ENCODE peak calls at places on chromosomes 13 and 19, in four cellular contexts. Y is ovary, S is suprapubic skin, X is A549. R is an unnamed sample.

GRCh38 chr19:46762245-46762890 is 16.1 kb upstream of the STRN4 start:
- DNase-seq in X (no peak), Y (no peak), S (no peak), R (no peak)

GRCh38 chr13:90205911-90206310 is 1141.6 kb upstream of the MIR17HG start:
- DNase-seq in S (no peak), X (no peak), Y (no peak), R (no peak)

GRCh38 chr13:71304861-71305260 is 562.1 kb downstream of the DACH1 start:
- DNase-seq in S (no peak), Y (no peak), X (no peak), R (no peak)

GRCh38 chr13:94249512-94249911 is 230.0 kb downstream of the DCT start:
- DNase-seq in Y (no peak), X (no peak), S (no peak), R (no peak)

GRCh38 chr19:2045501-2046045 is 5.5 kb downstream of the MKNK2 start:
- DNase-seq in S (peak; percentile 69), X (no peak), Y (no peak), R (no peak)

GRCh38 chr19:41327499-41328156 is 17.7 kb downstream of the CCDC97 start:
- DNase-seq in S (peak; percentile 88), X (peak; percentile 71), Y (peak; percentile 47), R (no peak)

GRCh38 chr19:1324792-1325567 is 39.3 kb downstream of the EFNA2 start:
- DNase-seq in X (peak; percentile 78), Y (peak; percentile 85), S (no peak), R (peak; percentile 39)

GRCh38 chr13:105370011-105370645 is 1165.3 kb downstream of the EFNB2 start:
- DNase-seq in X (no peak), S (no peak), Y (no peak), R (no peak)

GRCh38 chr13:36259361-36260137 is 38.1 kb downstream of the CCDC169 start:
- DNase-seq in S (no peak), X (no peak), Y (no peak), R (no peak)

GRCh38 chr13:20064128-20064527 is 96.7 kb downstream of the GJA3 start:
- DNase-seq in X (no peak), S (no peak), Y (no peak), R (no peak)

GRCh38 chr19:32675720-32676185 is at the start of gene RGS9BP:
- DNase-seq in S (peak; percentile 92), Y (peak; percentile 82), X (peak; percentile 88), R (peak; percentile 58)

GRCh38 chr13:101346942-101347728 is 69.2 kb downstream of the NALCN start:
- DNase-seq in S (no peak), Y (no peak), X (no peak), R (no peak)

GRCh38 chr13:84366484-84366883 is 484.2 kb upstream of the SLITRK1 start:
- DNase-seq in Y (no peak), X (no peak), S (no peak), R (no peak)

GRCh38 chr19:41792513-41793413 is 3.6 kb upstream of the CEACAM3 start:
- DNase-seq in Y (no peak), X (peak; percentile 81), S (no peak), R (peak; percentile 20)

GRCh38 chr13:29952245-29952644 is 101.8 kb upstream of the UBL3 start:
- DNase-seq in S (no peak), Y (no peak), X (no peak), R (no peak)

GRCh38 chr19:50921391-50922315 is 10.5 kb upstream of the KLK4 start:
- DNase-seq in Y (no peak), X (peak; percentile 31), S (no peak), R (peak; percentile 31)

GRCh38 chr13:96935971-96936370 is 58.3 kb downstream of the OXGR1 start:
- DNase-seq in X (no peak), Y (no peak), S (no peak), R (no peak)

GRCh38 chr13:98476538-98476966 is 100.4 kb downstream of the STK24 start:
- DNase-seq in S (no peak), X (no peak), Y (no peak), R (no peak)
- TF ChIP-seq POLR2A in S (no peak), X (no peak), Y (no peak), R (no peak)

GRCh38 chr13:40995997-40996396 is 23.1 kb downstream of the ELF1 start:
- DNase-seq in X (no peak), Y (no peak), S (no peak), R (no peak)

GRCh38 chr13:40993987-40994386 is 25.1 kb downstream of the ELF1 start:
- DNase-seq in S (no peak), X (no peak), Y (no peak), R (no peak)

GRCh38 chr13:40994581-40995230 is 24.4 kb downstream of the ELF1 start:
- DNase-seq in S (no peak), Y (no peak), X (no peak), R (no peak)

GRCh38 chr13:40993119-40993518 is 26.0 kb downstream of the ELF1 start:
- DNase-seq in Y (no peak), X (no peak), S (no peak), R (no peak)

DNA sequence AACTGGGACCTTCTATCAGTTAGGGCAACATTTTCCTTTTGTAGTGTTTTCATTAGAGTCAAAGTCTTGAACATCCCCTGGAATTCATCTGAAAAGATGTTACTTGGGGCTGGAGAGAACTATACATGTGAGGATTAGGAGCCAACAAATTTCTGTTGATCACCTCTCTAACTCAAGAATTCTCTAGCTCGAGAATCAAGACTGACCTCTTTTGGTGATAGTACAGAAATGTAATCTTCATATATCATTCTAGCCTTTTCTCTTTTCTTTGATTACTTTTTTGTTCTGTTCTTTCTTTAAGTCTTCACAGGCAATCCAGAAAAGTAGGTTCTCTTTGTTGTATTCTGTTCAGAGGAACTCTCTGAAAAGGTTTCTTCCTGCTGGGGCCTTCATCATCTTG is 26.4 kb downstream of the ELF1 start:
- DNase-seq in Y (no peak), S (no peak), X (no peak), R (no peak)
- TF ChIP-seq CTCF in Y (no peak), S (no peak), X (no peak), R (no peak)

GRCh38 chr19:49324801-49325491 is at the start of gene SLC6A16:
- DNase-seq in X (no peak), S (no peak), Y (no peak), R (no peak)

GRCh38 chr19:49327878-49328544 is 3.0 kb upstream of the SLC6A16 start:
- DNase-seq in Y (no peak), S (no peak), X (peak; percentile 51), R (no peak)

GRCh38 chr19:49326165-49326704 is 1.2 kb upstream of the SLC6A16 start:
- DNase-seq in X (no peak), S (no peak), Y (no peak), R (no peak)

GRCh38 chr19:49331616-49332055 is 3.6 kb upstream of the CD37 start:
- DNase-seq in X (peak; percentile 77), S (peak; percentile 7), Y (no peak), R (no peak)

DNA sequence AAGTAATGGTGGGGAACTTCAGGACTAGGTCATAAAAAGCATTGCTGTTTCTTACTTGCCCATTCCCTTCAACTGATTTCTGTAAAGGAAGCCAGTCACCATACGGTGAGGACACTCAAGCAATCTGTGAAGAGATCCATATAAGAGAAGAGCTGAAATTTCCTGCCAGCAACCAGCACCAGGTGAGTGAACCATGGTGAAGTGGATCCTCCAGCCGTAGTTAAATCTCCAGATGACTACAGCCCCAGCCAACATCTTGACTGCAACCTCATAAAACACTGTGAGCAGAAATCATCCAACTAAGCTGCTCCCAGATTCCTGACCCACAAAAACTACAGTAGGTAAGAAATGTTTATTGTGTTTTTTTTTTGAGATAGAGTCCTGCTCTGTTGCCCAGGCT is 3.8 kb upstream of the SLC6A16 start:
- DNase-seq in Y (no peak), S (no peak), X (no peak), R (no peak)
- TF ChIP-seq EP300 in Y (no peak), S (no peak), X (no peak), R (no peak)

DNA sequence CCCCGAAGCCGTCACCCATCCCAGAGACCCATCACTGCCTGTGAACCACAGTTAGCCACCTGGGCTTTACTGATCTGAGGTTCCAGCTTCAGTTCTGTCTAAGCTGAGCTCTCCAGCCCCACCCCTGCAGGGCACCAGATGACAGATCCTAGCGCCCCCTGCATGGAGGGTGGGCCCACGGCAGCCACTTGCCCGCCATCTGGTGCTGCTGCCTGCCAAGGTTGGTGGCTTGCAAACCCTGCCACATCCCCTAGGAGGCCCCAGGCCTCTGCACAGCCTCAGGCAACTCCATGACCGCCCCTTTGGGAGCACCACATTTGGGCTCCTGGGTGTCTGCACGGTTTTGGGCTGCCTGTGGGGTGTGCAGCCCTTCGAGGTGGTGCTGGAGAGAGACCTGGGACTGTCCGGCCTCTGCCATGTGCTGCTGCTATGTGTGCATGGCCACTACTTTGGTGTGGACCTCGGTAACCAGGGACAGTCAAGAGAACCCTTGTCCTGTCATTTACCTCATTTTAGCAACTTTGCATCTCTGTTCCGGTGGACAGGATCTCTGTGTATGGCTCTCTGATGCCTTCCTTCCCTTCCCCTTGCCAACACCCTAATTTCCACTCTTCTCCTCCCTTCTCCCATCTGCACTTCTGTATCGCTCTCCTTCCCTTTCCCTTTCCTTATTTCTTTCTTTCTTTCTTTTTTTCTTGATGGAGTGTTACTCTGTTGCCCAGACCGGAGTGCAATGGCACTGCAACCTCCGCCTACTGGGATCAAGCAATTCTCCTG is 17.4 kb upstream of the SDHAF1 start:
- DNase-seq in X (peak; percentile 76), S (no peak), Y (no peak), R (no peak)
- TF ChIP-seq POLR2A in X (no peak), S (no peak), Y (no peak), R (no peak)

DNA sequence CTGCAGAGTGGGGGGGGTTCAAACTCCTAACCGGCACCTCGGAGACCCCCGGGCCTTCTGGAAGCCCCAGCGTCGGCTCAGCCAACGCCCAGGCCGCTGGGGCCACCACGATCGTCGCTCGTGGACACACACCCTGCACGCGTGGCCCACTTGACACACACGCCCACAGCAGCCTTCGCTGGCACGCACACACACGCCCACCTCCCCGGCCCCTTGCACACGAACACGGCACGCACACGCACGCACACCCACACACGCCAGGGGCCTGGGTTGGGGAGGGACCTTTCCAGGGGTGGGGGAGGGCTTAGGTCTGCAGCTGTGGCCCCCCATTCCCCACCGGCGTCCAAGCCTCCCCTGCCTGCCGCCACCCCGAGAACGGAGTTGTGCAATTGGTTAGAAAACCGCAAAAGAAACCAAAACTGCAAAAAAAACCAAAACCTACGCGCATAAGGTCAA is 3.1 kb upstream of the LRG1 start:
- DNase-seq in S (no peak), X (no peak), Y (no peak), R (no peak)
- TF ChIP-seq CTCF in S (no peak), X (no peak), Y (no peak), R (no peak)

R was measured in tibial nerve.